ENCODE peak calls at places on chromosomes 13 and 19, in six cellular contexts. C is HCT116, D is heart left ventricle, Q is lower leg skin, X is transverse colon, V is uterus. K is an unnamed sample.

GRCh38 chr13:113129921-113130750 is 7.5 kb downstream of the F10 start:
- DNase-seq in X (no peak), Q (peak), V (peak), C (no peak), D (no peak), K (peak)

GRCh38 chr19:39224910-39225309 is 19.9 kb downstream of the IFNL3 start:
- DNase-seq in D (no peak), V (no peak), C (no peak), Q (no peak), X (no peak), K (no peak)

GRCh38 chr19:13127811-13128575 is 9.9 kb downstream of the NACC1 start:
- DNase-seq in V (no peak), Q (no peak), C (no peak), X (no peak), D (no peak), K (no peak)

GRCh38 chr13:97344250-97345175 is 89.5 kb upstream of the RAP2A start:
- DNase-seq in D (peak), X (peak), V (peak), Q (no peak), C (peak), K (no peak)

GRCh38 chr13:58960909-58961308 is 1202.8 kb downstream of the DIAPH3 start:
- DNase-seq in C (no peak), X (no peak), V (no peak), D (no peak), Q (no peak), K (no peak)

GRCh38 chr19:43983912-43984686 is at the start of gene ZNF155:
- DNase-seq in D (peak), V (peak), Q (peak), C (peak), X (peak), K (peak)

GRCh38 chr13:62747152-62747551 is 1331.5 kb upstream of the PCDH20 start:
- DNase-seq in X (no peak), Q (no peak), V (no peak), C (no peak), D (no peak), K (no peak)

GRCh38 chr19:48530044-48530720 is 18.5 kb upstream of the LMTK3 start:
- DNase-seq in C (no peak), V (no peak), Q (no peak), X (no peak), D (no peak), K (no peak)

GRCh38 chr19:42132030-42132628 is at the start of gene POU2F2:
- DNase-seq in C (no peak), Q (peak), V (peak), D (peak), X (peak), K (peak)

GRCh38 chr13:46544811-46545210 is 8.2 kb upstream of the LRCH1 start:
- DNase-seq in V (no peak), C (no peak), X (no peak), Q (no peak), D (no peak), K (no peak)

GRCh38 chr13:114043421-114044053 is 69.7 kb upstream of the C13orf46 start:
- DNase-seq in C (no peak), Q (peak), D (peak), X (peak), V (peak), K (peak)

GRCh38 chr13:89755729-89756492 is 1591.6 kb upstream of the MIR17HG start:
- DNase-seq in C (no peak), V (no peak), X (no peak), Q (no peak), D (no peak), K (no peak)

GRCh38 chr13:49635599-49636433 is 7.5 kb downstream of the ARL11 start:
- DNase-seq in C (no peak), Q (no peak), V (no peak), D (peak), X (no peak), K (peak)

GRCh38 chr13:93496985-93497673 is 270.5 kb downstream of the GPC6 start:
- DNase-seq in C (no peak), D (no peak), V (no peak), Q (no peak), X (no peak), K (no peak)

GRCh38 chr13:44140146-44140545 is 233.5 kb upstream of the SERP2 start:
- DNase-seq in Q (no peak), D (no peak), X (peak), V (no peak), C (no peak), K (peak)

GRCh38 chr13:23723463-23723862 is 153.3 kb downstream of the TNFRSF19 start:
- DNase-seq in C (no peak), V (no peak), X (no peak), D (no peak), Q (no peak), K (no peak)

GRCh38 chr13:33322474-33322827 is 36.9 kb upstream of the STARD13 start:
- DNase-seq in C (no peak), V (peak), X (peak), D (peak), Q (no peak), K (no peak)

GRCh38 chr19:5554828-5555227 is 12.9 kb downstream of the TINCR start:
- DNase-seq in V (no peak), Q (no peak), X (no peak), C (no peak), D (no peak), K (no peak)

GRCh38 chr13:98313023-98313937 is 136.2 kb upstream of the RNF113B start:
- DNase-seq in V (no peak), Q (no peak), C (no peak), D (no peak), X (no peak), K (no peak)

GRCh38 chr13:114044486-114044885 is 70.6 kb upstream of the C13orf46 start:
- DNase-seq in C (no peak), V (peak), D (no peak), X (no peak), Q (no peak), K (no peak)

GRCh38 chr19:49506575-49507105 is 5.8 kb upstream of the FCGRT start:
- DNase-seq in Q (no peak), X (peak), V (no peak), C (no peak), D (no peak), K (peak)

GRCh38 chr13:73902847-73903246 is 231.4 kb downstream of the KLF12 start:
- DNase-seq in Q (no peak), X (no peak), V (no peak), C (no peak), D (no peak), K (no peak)

GRCh38 chr13:90696254-90696653 is 651.2 kb upstream of the MIR17HG start:
- DNase-seq in Q (no peak), X (no peak), C (no peak), D (no peak), V (no peak), K (no peak)

GRCh38 chr13:113863511-113864302 is at the start of gene GAS6:
- DNase-seq in X (peak), D (peak), V (peak), Q (peak), C (no peak), K (peak)

GRCh38 chr19:49712397-49712859 is 21.5 kb downstream of the CPT1C start:
- DNase-seq in Q (no peak), C (peak), D (no peak), V (peak), X (peak), K (no peak)

GRCh38 chr13:41746259-41746658 is 214.7 kb downstream of the VWA8 start:
- DNase-seq in D (no peak), X (no peak), Q (no peak), C (peak), V (no peak), K (no peak)

GRCh38 chr19:29941828-29942403 is at the start of gene URI1:
- DNase-seq in D (peak), Q (peak), X (peak), V (peak), C (peak), K (peak)

GRCh38 chr13:40388617-40389016 is 277.8 kb downstream of the FOXO1 start:
- DNase-seq in V (no peak), C (no peak), D (no peak), X (peak), Q (no peak), K (peak)

GRCh38 chr13:64154514-64154913 is 2738.9 kb upstream of the PCDH20 start:
- DNase-seq in X (no peak), C (peak), D (no peak), Q (no peak), V (no peak), K (no peak)

GRCh38 chr13:21603531-21604448 is at the start of gene MICU2:
- DNase-seq in D (peak), C (peak), Q (peak), X (peak), V (peak), K (peak)

GRCh38 chr13:77516342-77516789 is 19.1 kb upstream of the SCEL start:
- DNase-seq in X (no peak), D (no peak), V (no peak), C (no peak), Q (no peak), K (no peak)

GRCh38 chr19:47231215-47232054 is 436 bp upstream of the BBC3 start:
- DNase-seq in V (peak), C (no peak), X (peak), D (peak), Q (peak), K (peak)
- TF ChIP-seq POLR2A in V (no peak), C (no peak), X (peak), D (no peak), Q (no peak), K (peak)

GRCh38 chr19:1718382-1719315 is 34.7 kb upstream of the ONECUT3 start:
- DNase-seq in C (no peak), D (no peak), Q (no peak), X (no peak), V (no peak), K (no peak)
- H3K4me3 ChIP-seq in C (no peak), D (no peak), Q (no peak), X (no peak), V (no peak), K (no peak)

GRCh38 chr19:55654833-55655647 is at the start of gene U2AF2:
- DNase-seq in D (peak), X (peak), Q (peak), V (peak), C (peak), K (peak)
- TF ChIP-seq POLR2A in D (peak), X (peak), Q (no peak), V (peak), C (peak), K (peak)

DNA sequence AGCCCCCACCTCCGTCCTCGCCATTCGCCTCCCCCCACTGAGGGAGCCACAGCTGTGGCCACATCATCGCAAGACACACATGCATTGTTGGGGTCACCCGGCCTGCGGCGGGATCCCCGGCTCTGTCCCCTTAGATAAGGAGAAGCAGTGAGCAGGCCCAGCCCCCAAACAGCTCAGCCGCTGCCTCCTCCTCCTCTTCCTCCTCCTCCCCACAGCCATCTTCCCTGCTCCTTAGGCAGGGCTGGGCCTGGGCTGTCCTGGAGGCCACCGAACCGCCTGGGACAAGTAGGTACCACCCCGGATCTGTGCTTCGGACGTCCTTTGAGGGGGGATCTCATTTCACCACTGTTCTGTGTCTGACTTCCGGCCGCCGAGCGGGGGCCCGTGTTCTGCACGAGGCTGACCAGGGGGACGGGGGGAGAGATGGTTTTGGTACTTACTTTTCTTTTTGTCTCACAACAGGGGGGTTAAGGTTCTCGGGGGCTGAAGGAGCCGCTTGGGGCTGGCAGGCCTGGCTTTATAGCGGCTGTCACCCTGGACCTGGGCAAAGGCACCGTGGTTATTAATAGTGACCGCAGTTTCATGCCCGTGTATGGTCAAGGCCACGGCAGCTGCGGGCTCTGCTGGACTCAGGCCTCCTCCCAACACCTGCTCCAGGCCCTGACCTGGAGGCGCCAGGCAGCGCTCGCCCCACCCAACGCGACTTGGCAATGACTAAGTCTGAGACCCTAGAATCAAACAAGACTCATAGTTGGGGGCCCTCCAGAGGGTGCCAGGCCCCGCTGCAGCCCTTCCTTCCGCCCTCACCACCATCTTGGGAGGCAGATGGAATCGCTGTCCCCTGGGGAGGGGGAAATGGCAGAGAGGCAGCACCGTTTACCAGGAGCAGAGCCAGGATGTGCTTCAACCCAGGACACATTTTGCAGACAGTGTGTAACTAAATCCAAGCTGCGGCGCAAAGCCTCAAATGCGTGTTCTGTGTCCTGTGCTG is 18.3 kb downstream of the NMRK2 start:
- DNase-seq in C (no peak), V (no peak), Q (no peak), X (no peak), D (peak), K (no peak)
- H3K4me3 ChIP-seq in C (no peak), V (peak), Q (no peak), X (peak), D (peak), K (peak)

GRCh38 chr19:27793644-27794443 is 1419.1 kb downstream of the UQCRFS1 start:
- DNase-seq in C (peak), D (peak), Q (peak), V (peak), X (peak), K (peak)

GRCh38 chr19:27795369-27795768 is 1417.6 kb downstream of the UQCRFS1 start:
- DNase-seq in V (no peak), X (no peak), C (no peak), Q (no peak), D (no peak), K (no peak)

GRCh38 chr19:27794444-27795042 is 1418.4 kb downstream of the UQCRFS1 start:
- DNase-seq in Q (no peak), V (no peak), C (no peak), X (no peak), D (no peak), K (no peak)

GRCh38 chr19:27792576-27793127 is 1420.3 kb downstream of the UQCRFS1 start:
- DNase-seq in V (no peak), C (no peak), X (no peak), D (no peak), Q (no peak), K (no peak)

DNA sequence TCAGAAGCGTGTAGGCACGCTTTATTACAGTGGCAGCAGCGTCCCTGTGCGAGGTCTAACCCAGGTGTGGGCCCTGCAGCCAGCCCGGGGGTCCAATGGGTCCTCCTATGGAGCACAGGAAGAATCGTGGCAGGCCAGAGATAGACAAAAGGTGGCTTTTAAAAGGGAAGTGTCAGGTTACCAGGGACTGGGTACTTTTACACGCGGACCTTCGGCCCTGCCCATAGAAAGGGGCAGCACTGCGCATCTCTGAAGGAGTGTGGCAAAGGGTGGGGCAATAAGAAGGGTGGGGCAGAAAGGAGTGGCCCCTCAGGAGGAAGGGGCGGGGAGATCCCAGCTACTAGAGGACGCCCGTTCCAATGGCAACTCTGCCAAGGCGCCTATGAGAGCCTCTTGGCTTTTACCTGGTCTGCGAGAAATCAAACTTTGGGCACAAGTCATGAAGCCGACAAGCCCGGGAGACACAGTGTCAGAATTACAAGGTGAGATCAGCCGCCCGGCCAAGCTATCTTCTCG is 1419.8 kb downstream of the UQCRFS1 start:
- DNase-seq in D (peak), X (peak), Q (no peak), C (peak), V (peak), K (peak)
- TF ChIP-seq POLR2A in D (no peak), X (no peak), Q (no peak), C (peak), V (no peak), K (no peak)

DNA sequence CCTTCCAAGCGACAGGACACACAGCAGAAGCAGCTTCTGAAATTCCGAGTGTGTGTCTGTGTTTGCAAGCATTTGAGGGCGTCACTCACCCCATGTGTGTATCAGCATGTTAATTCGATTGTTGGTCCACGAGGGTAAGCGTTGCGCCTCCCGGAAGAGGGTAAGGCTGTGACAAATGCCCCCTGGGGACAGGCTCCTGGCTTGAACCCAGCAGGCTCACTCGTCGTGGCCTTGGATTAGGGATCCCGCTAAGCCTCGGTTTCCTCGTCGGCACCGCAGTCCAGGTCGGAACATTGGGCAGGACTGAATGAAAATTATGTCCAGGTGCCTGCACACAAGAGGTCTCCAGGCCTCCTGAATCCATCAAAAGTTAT is 606 bp upstream of the STXBP2 start:
- DNase-seq in V (no peak), Q (no peak), C (no peak), X (no peak), D (no peak), K (no peak)
- H3K4me3 ChIP-seq in V (no peak), Q (no peak), C (no peak), X (peak), D (no peak), K (peak)

DNA sequence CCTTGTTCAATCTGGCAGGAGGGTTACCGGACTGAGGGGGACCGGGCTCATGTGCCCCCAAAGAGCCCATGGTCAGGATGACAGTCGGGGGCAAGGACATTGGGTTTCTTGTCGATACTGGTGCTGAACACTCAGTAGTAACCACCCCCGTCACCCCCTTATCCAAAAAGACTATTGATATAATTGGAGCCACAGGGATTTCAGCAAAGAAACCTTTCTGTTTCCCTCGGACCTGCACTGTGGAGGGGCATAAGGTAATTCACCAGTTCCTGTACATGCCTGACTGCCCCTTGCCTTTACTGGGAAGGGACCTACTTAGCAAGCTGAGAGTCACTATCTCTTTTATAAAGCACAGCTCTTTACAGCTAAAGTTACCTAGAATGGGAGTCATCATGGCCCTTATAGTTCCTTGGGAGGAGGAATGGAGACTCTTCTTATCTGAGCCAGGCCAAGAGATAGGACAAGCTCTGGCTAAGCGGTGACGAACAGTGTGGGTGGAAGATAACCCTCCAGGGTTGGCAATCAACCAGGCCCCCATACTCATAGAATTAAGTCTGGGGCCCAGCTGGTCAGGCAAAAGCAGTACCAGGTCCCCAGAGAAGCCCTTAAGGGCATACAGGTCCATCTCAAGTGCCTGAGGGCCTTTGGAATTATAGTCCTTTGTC is 603.7 kb downstream of the UQCRFS1 start:
- DNase-seq in Q (no peak), V (no peak), D (no peak), X (no peak), C (no peak), K (no peak)
- TF ChIP-seq POLR2A in Q (no peak), V (no peak), D (no peak), X (no peak), C (no peak), K (no peak)

GRCh38 chr19:36688058-36688457 is 646 bp downstream of the ZNF567 start:
- DNase-seq in D (no peak), C (no peak), X (no peak), V (no peak), Q (no peak), K (no peak)

GRCh38 chr19:36686365-36687213 is 823 bp upstream of the ZNF567 start:
- DNase-seq in V (no peak), C (no peak), D (no peak), X (peak), Q (no peak), K (no peak)

GRCh38 chr19:36687214-36688056 is at the start of gene ZNF567:
- DNase-seq in X (peak), D (peak), C (peak), Q (peak), V (peak), K (peak)

DNA sequence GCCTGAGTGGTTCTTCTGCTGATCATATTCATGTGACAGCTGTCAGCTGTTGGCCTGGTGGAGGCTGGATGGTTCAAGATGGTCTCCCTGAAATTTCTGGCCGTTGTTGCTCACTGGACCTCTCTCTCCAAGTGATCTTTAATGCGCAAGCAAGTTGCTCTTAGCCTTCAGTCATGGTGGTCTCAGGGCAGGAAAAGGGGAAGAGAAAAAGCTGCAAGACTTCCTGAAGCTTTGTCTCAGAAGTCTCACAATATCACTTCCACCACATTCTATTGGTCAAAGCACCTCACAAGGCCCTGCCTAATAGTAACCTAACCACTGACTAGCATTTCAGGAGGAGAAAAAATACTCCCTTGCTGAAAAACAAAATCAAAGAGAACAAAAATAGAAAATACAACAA is 1.6 kb upstream of the ZNF567 start:
- DNase-seq in C (no peak), X (no peak), Q (no peak), V (no peak), D (no peak), K (no peak)
- H3K4me3 ChIP-seq in C (no peak), X (peak), Q (no peak), V (no peak), D (no peak), K (no peak)